ENCODE peak calls at places on chromosome 7, in eight cellular contexts. H, C, K, L, T, U, X and B are unnamed samples.
A peak's percentile ranks its signal among the peaks of the same experiment; 100 is the strongest.

GRCh38 chr7:15915694-15916093 is 229.2 kb upstream of the MEOX2 start:
- DNase-seq in H (no peak), C (no peak), K (no peak), L (peak; percentile 55), T (no peak), U (no peak), X (no peak), B (no peak)

GRCh38 chr7:120813546-120813945 is 44.4 kb downstream of the TSPAN12 start:
- DNase-seq in H (no peak), C (no peak), K (no peak), L (no peak), T (no peak), U (no peak), X (no peak), B (no peak)

GRCh38 chr7:47327698-47328391 is 254.1 kb downstream of the TNS3 start:
- DNase-seq in H (peak; percentile 86), C (no peak), K (peak; percentile 67), L (peak; percentile 49), T (peak; percentile 94), U (peak; percentile 7), X (peak; percentile 91), B (no peak)

GRCh38 chr7:43674559-43675436 is 54.5 kb downstream of the COA1 start:
- DNase-seq in H (no peak), C (no peak), K (peak; percentile 47), L (no peak), T (no peak), U (peak; percentile 63), X (no peak), B (no peak)

GRCh38 chr7:42232275-42232674 is 4.7 kb downstream of the GLI3 start:
- DNase-seq in H (no peak), C (no peak), K (no peak), L (no peak), T (no peak), U (no peak), X (no peak), B (no peak)

GRCh38 chr7:139105037-139105382 is 4.5 kb downstream of the ZC3HAV1 start:
- DNase-seq in H (no peak), C (no peak), K (no peak), L (no peak), T (no peak), U (no peak), X (no peak), B (no peak)

GRCh38 chr7:106120500-106120899 is 8.4 kb upstream of the SYPL1 start:
- DNase-seq in H (no peak), C (no peak), K (no peak), L (no peak), T (no peak), U (no peak), X (no peak), B (no peak)

GRCh38 chr7:68288099-68288498 is 1291.5 kb downstream of the TYW1 start:
- DNase-seq in H (no peak), C (no peak), K (no peak), L (no peak), T (no peak), U (no peak), X (no peak), B (no peak)

GRCh38 chr7:132580717-132581285 is 4.5 kb upstream of the PLXNA4 start:
- DNase-seq in H (no peak), C (peak; percentile 65), K (peak; percentile 73), L (peak; percentile 36), T (peak; percentile 64), U (peak; percentile 43), X (peak; percentile 88), B (peak; percentile 70)

GRCh38 chr7:135490783-135491182 is 19.1 kb downstream of the CNOT4 start:
- DNase-seq in H (no peak), C (no peak), K (no peak), L (no peak), T (no peak), U (no peak), X (no peak), B (no peak)

GRCh38 chr7:47337531-47337930 is 244.4 kb downstream of the TNS3 start:
- DNase-seq in H (no peak), C (peak; percentile 43), K (no peak), L (no peak), T (peak; percentile 51), U (no peak), X (peak; percentile 55), B (no peak)

GRCh38 chr7:46282155-46282554 is 361.1 kb upstream of the IGFBP3 start:
- DNase-seq in H (no peak), C (no peak), K (no peak), L (no peak), T (no peak), U (no peak), X (no peak), B (no peak)

GRCh38 chr7:99864041-99864440 is 12.8 kb downstream of the OR2AE1 start:
- DNase-seq in H (no peak), C (no peak), K (no peak), L (no peak), T (no peak), U (no peak), X (no peak), B (no peak)

GRCh38 chr7:66315192-66315591 is 110.1 kb downstream of the TPST1 start:
- DNase-seq in H (no peak), C (no peak), K (no peak), L (no peak), T (no peak), U (no peak), X (no peak), B (no peak)

GRCh38 chr7:159099711-159100231 is 44.9 kb downstream of the VIPR2 start:
- DNase-seq in H (no peak), C (no peak), K (no peak), L (no peak), T (peak; percentile 14), U (no peak), X (peak; percentile 14), B (no peak)

GRCh38 chr7:119288401-119288800 is 984.6 kb upstream of the KCND2 start:
- DNase-seq in H (no peak), C (no peak), K (no peak), L (no peak), T (no peak), U (no peak), X (no peak), B (no peak)

GRCh38 chr7:16816820-16817219 is 12.0 kb upstream of the AGR2 start:
- DNase-seq in H (no peak), C (no peak), K (no peak), L (no peak), T (no peak), U (no peak), X (no peak), B (no peak)

GRCh38 chr7:919924-920341 is 34.5 kb downstream of the ADAP1 start:
- DNase-seq in H (peak; percentile 40), C (no peak), K (no peak), L (no peak), T (peak; percentile 11), U (no peak), X (no peak), B (peak; percentile 12)

GRCh38 chr7:100090527-100091410 is 2.0 kb downstream of the COPS6 start:
- DNase-seq in H (no peak), C (no peak), K (no peak), L (no peak), T (no peak), U (no peak), X (no peak), B (no peak)

GRCh38 chr7:68256295-68256694 is 1259.7 kb downstream of the TYW1 start:
- DNase-seq in H (no peak), C (no peak), K (no peak), L (no peak), T (no peak), U (no peak), X (no peak), B (no peak)

GRCh38 chr7:26930201-26930600 is 65.8 kb upstream of the SKAP2 start:
- DNase-seq in H (no peak), C (no peak), K (no peak), L (no peak), T (no peak), U (peak; percentile 5), X (no peak), B (no peak)

GRCh38 chr7:107782374-107782773 is 20.6 kb downstream of the SLC26A3 start:
- DNase-seq in H (no peak), C (no peak), K (no peak), L (no peak), T (no peak), U (no peak), X (no peak), B (no peak)

GRCh38 chr7:76318488-76319353 is 16.2 kb downstream of the HSPB1 start:
- DNase-seq in H (peak; percentile 73), C (peak; percentile 83), K (peak; percentile 65), L (peak; percentile 76), T (peak; percentile 72), U (peak; percentile 73), X (peak; percentile 64), B (peak; percentile 58)
- TF ChIP-seq CTCF in H (no peak), C (peak; percentile 31), K (peak; percentile 41), L (peak; percentile 47), T (peak; percentile 54), U (peak; percentile 37), X (peak; percentile 15), B (peak; percentile 24)

GRCh38 chr7:145020454-145020853 is 184.6 kb upstream of the TPK1 start:
- DNase-seq in H (no peak), C (no peak), K (no peak), L (no peak), T (no peak), U (no peak), X (no peak), B (no peak)

DNA sequence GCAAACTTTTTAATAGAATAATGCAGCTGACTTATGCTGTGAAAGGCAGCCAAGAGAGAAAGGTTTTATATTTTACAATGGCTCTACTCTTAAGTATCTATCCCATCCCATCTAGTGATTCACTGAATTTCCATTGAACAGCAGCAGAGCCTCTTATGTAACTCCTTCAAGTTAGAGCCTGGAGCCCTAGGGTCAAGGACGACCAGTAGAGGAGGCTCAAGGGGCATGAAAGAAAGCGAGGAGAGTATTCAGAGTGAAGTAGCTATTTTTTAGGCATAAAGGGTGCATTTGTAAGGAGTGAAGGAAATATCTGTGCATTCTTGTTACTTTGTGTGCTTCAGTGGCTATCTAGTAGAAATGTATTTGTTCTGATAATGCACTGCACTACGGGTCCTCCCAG is 180.2 kb upstream of the TPK1 start:
- DNase-seq in H (no peak), C (no peak), K (no peak), L (no peak), T (no peak), U (no peak), X (peak; percentile 34), B (no peak)
- TF ChIP-seq CTCF in H (no peak), C (no peak), K (no peak), L (no peak), T (no peak), U (no peak), X (peak; percentile 64), B (no peak)

GRCh38 chr7:39184387-39184786 is 206.7 kb downstream of the POU6F2 start:
- DNase-seq in H (no peak), C (no peak), K (no peak), L (no peak), T (no peak), U (no peak), X (no peak), B (no peak)
- TF ChIP-seq CTCF in H (no peak), C (no peak), K (no peak), L (no peak), T (no peak), U (no peak), X (peak; percentile 25), B (no peak)

DNA sequence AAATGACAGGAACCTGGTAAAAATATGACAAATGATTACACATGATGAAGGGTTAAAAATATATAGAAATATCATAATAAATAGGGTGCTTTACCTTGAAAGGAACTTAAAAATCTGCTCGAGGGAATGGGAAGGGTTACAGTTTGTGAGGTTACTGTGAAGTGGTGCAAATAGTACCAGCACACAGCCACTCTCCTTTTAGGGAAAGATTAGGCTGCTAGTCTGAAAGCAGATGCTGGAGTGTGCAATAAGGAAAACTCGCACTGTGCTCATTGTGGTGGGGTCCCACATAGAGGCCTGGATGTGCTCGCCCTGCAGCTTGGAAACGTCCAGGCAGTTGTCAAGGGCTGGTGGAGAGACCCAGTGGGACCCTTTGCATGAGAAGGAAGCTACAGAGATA is 145.9 kb upstream of the TBX20 start:
- DNase-seq in H (no peak), C (no peak), K (no peak), L (no peak), T (no peak), U (no peak), X (no peak), B (no peak)
- TF ChIP-seq CTCF in H (no peak), C (no peak), K (no peak), L (no peak), T (no peak), U (no peak), X (no peak), B (no peak)